ENCODE peak calls at places on chromosomes 5 and 9, in six cellular contexts. B is H9; Y is activated naive CD4-positive, alpha-beta T cell; Z is HAP-1; A is cardiac muscle cell; J is ascending aorta. V is an unnamed sample.

GRCh38 chr5:180315762-180316212 is 23.9 kb upstream of the MAPK9 start:
- DNase-seq in B (peak), Y (peak), Z (peak), A (peak), J (peak), V (peak)

GRCh38 chr9:69198526-69199250 is 24.6 kb downstream of the TJP2 start:
- DNase-seq in B (no peak), Y (no peak), Z (no peak), A (no peak), J (no peak), V (no peak)

GRCh38 chr9:100216178-100216787 is 117.2 kb downstream of the INVS start:
- DNase-seq in B (peak), Y (peak), Z (peak), A (peak), J (peak), V (peak)

GRCh38 chr5:143496928-143497327 is 93.4 kb upstream of the NR3C1 start:
- DNase-seq in B (no peak), Y (no peak), Z (no peak), A (no peak), J (no peak), V (no peak)

GRCh38 chr5:6616632-6617031 is 16.2 kb downstream of the NSUN2 start:
- DNase-seq in B (no peak), Y (no peak), Z (no peak), A (no peak), J (no peak), V (no peak)

GRCh38 chr5:92838253-92838652 is 742.8 kb downstream of the NR2F1-AS1 start:
- DNase-seq in B (peak), Y (no peak), Z (no peak), A (peak), J (no peak), V (no peak)

GRCh38 chr5:33824516-33825195 is 67.1 kb downstream of the ADAMTS12 start:
- DNase-seq in B (no peak), Y (no peak), Z (no peak), A (peak), J (no peak), V (no peak)

GRCh38 chr9:95409650-95410426 is 92.3 kb upstream of the FANCC start:
- DNase-seq in B (no peak), Y (no peak), Z (peak), A (peak), J (no peak), V (no peak)

GRCh38 chr9:130579738-130580463 is 524 bp downstream of the FUBP3 start:
- DNase-seq in B (no peak), Y (no peak), Z (peak), A (no peak), J (no peak), V (peak)

GRCh38 chr5:56264417-56265025 is 31.4 kb upstream of the ANKRD55 start:
- DNase-seq in B (peak), Y (no peak), Z (peak), A (peak), J (no peak), V (peak)

GRCh38 chr9:114790521-114790920 is 15.3 kb downstream of the TNFSF15 start:
- DNase-seq in B (no peak), Y (no peak), Z (no peak), A (no peak), J (no peak), V (peak)

GRCh38 chr9:74783408-74783807 is 104.3 kb downstream of the TRPM6 start:
- DNase-seq in B (no peak), Y (no peak), Z (no peak), A (peak), J (no peak), V (no peak)

GRCh38 chr9:20405086-20405485 is 217.2 kb downstream of the MLLT3 start:
- DNase-seq in B (no peak), Y (no peak), Z (no peak), A (no peak), J (no peak), V (no peak)

GRCh38 chr5:150036513-150036912 is 36.0 kb downstream of the HMGXB3 start:
- DNase-seq in B (no peak), Y (no peak), Z (no peak), A (peak), J (no peak), V (peak)

GRCh38 chr5:3393122-3393963 is 202.3 kb upstream of the IRX1 start:
- DNase-seq in B (no peak), Y (no peak), Z (no peak), A (no peak), J (no peak), V (no peak)

GRCh38 chr5:42641321-42642005 is 115.2 kb upstream of the CCDC152 start:
- DNase-seq in B (no peak), Y (no peak), Z (no peak), A (no peak), J (no peak), V (no peak)

GRCh38 chr9:136220017-136220729 is 15.2 kb upstream of the LHX3 start:
- DNase-seq in B (no peak), Y (no peak), Z (no peak), A (peak), J (no peak), V (no peak)

GRCh38 chr9:37618817-37619216 is 26.4 kb upstream of the TOMM5 start:
- DNase-seq in B (no peak), Y (no peak), Z (no peak), A (peak), J (no peak), V (no peak)

GRCh38 chr9:138072161-138072842 is 194.7 kb downstream of the CACNA1B start:
- DNase-seq in B (no peak), Y (no peak), Z (no peak), A (no peak), J (no peak), V (no peak)

GRCh38 chr5:37930350-37930749 is 90.5 kb upstream of the GDNF start:
- DNase-seq in B (no peak), Y (no peak), Z (no peak), A (no peak), J (no peak), V (no peak)

GRCh38 chr5:12313602-12314001 is 409.4 kb upstream of the CTNND2 start:
- DNase-seq in B (no peak), Y (no peak), Z (no peak), A (no peak), J (no peak), V (no peak)

GRCh38 chr9:107226431-107226830 is 56.6 kb upstream of the RAD23B start:
- DNase-seq in B (no peak), Y (no peak), Z (peak), A (no peak), J (no peak), V (no peak)

GRCh38 chr5:89060768-89061167 is 177.8 kb upstream of the MEF2C start:
- DNase-seq in B (no peak), Y (no peak), Z (no peak), A (no peak), J (no peak), V (no peak)

GRCh38 chr9:32398207-32398606 is 13.8 kb downstream of the ACO1 start:
- DNase-seq in B (no peak), Y (no peak), Z (no peak), A (no peak), J (no peak), V (no peak)

GRCh38 chr9:136086951-136087740 is 7.9 kb downstream of the NACC2 start:
- DNase-seq in B (peak), Y (no peak), Z (no peak), A (no peak), J (no peak), V (no peak)

V was measured in ELF-1.